ENCODE peak calls at places on chromosomes 5 and 9, in ten cellular contexts. Y is right lobe of liver, T is heart left ventricle, S is HepG2, E is uterus, Q is HCT116, N is stomach, W is body of pancreas, V is K562, R is tibial nerve. D is an unnamed sample.

GRCh38 chr9:116456490-116457088 is 230.5 kb upstream of the TRIM32 start:
- DNase-seq in Y (no peak), T (no peak), S (no peak), E (no peak), Q (no peak), N (no peak), W (no peak), V (no peak), R (no peak), D (no peak)

GRCh38 chr9:77161966-77162365 is 15.4 kb upstream of the VPS13A start:
- DNase-seq in Y (no peak), T (no peak), S (no peak), E (no peak), Q (no peak), N (no peak), W (no peak), V (no peak), R (no peak), D (no peak)

GRCh38 chr5:177023247-177023703 is 779 bp downstream of the ZNF346 start:
- DNase-seq in Y (no peak), T (no peak), S (peak; percentile 9), E (no peak), Q (no peak), N (no peak), W (no peak), V (peak; percentile 36), R (no peak), D (no peak)

GRCh38 chr5:105702323-105702722 is 1968.4 kb downstream of the EFNA5 start:
- DNase-seq in Y (no peak), T (no peak), S (no peak), E (no peak), Q (no peak), N (no peak), W (no peak), V (no peak), R (no peak), D (no peak)

GRCh38 chr9:96888591-96888990 is 34.3 kb upstream of the ZNF782 start:
- DNase-seq in Y (no peak), T (no peak), S (no peak), E (no peak), Q (no peak), N (no peak), W (no peak), V (no peak), R (no peak), D (no peak)

GRCh38 chr9:102518324-102518723 is 476.8 kb upstream of the CYLC2 start:
- DNase-seq in Y (peak; percentile 48), T (no peak), S (no peak), E (no peak), Q (no peak), N (peak; percentile 61), W (peak; percentile 59), V (no peak), R (no peak), D (no peak)

GRCh38 chr5:173884402-173885053 is 3.6 kb upstream of the CPEB4 start:
- DNase-seq in Y (no peak), T (no peak), S (no peak), E (no peak), Q (no peak), N (peak; percentile 71), W (no peak), V (peak; percentile 72), R (no peak), D (no peak)

GRCh38 chr5:154740483-154740882 is 14.7 kb upstream of the LARP1 start:
- DNase-seq in Y (peak; percentile 87), T (peak; percentile 43), S (no peak), E (peak; percentile 32), Q (no peak), N (peak; percentile 70), W (peak; percentile 59), V (no peak), R (no peak), D (peak; percentile 60)

DNA sequence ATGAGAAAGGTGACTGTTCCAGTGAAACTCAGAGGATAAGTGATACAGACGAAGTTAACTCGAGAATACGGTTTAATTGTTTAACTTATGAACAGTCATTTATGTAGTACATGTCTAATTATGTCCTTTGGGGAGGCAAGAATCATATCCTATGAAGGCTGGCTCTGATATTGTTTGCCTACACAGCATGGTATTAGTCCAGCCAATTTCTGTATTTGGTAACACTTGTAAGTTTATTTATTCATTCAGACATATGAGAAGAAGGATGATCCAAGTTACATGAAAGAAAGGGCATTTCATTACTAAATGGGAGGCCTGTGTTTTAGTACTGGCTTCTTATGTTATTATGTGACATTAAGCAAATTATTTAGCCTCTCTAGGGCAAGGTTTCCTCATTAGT is 199.7 kb downstream of the NNT start:
- DNase-seq in Y (no peak), T (no peak), S (no peak), E (no peak), Q (no peak), N (no peak), W (no peak), V (no peak), R (no peak), D (no peak)
- H3K27ac ChIP-seq in Y (no peak overlapping the region), T (no peak overlapping the region), S (no peak overlapping the region), E (no peak overlapping the region), Q (no peak overlapping the region), N (no peak overlapping the region), W (no peak overlapping the region), V (no peak overlapping the region), R (no peak overlapping the region), D (no peak overlapping the region)

GRCh38 chr5:143403357-143403606 is 204 bp downstream of the NR3C1 start:
- DNase-seq in Y (no peak), T (no peak), S (no peak), E (no peak), Q (no peak), N (no peak), W (no peak), V (no peak), R (no peak), D (no peak)

GRCh38 chr5:143405063-143405746 is 1.7 kb upstream of the NR3C1 start:
- DNase-seq in Y (peak; percentile 91), T (peak; percentile 91), S (peak; percentile 59), E (peak; percentile 82), Q (no peak), N (peak; percentile 84), W (peak; percentile 84), V (peak; percentile 67), R (peak; percentile 76), D (peak; percentile 96)

GRCh38 chr5:143405747-143406098 is 2.2 kb upstream of the NR3C1 start:
- DNase-seq in Y (no peak), T (no peak), S (no peak), E (no peak), Q (no peak), N (no peak), W (no peak), V (no peak), R (no peak), D (no peak)

GRCh38 chr5:143403607-143404415 is at the start of gene NR3C1:
- DNase-seq in Y (peak; percentile 93), T (peak; percentile 90), S (peak; percentile 58), E (peak; percentile 76), Q (no peak), N (peak; percentile 88), W (peak; percentile 87), V (peak; percentile 83), R (peak; percentile 66), D (peak; percentile 88)

DNA sequence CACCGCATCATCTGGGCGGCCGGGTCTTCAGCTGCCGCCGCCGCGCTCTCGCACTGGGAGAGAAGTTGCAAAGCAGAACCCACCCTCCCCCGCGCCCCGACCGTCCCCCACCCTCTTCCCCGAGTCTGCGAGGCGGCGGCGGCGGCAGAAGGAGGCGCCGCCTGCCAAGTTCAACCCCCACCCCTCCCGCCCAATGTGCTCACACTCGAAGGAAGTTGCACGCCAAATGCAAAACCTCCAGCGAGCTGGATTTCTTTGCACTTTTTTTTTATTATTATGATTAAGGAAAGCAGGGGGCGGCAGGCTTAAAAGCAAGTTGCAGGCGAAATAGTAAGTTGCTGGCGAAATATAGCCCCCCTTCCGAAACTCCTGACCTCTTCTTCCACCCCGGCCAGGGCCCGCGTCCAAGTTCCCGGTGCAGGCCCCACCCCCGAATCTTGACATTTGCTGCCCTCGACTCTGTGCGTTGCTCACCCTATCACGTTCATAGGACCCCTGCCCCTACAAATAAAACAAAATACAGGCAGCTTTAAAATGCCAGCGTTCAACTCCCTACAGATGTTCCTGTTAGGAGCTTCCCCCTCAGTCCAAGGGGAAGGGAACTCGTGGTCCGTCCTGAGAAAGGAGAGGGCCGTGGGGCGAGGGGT is 1.1 kb upstream of the NR3C1 start:
- DNase-seq in Y (peak; percentile 87), T (peak; percentile 87), S (peak; percentile 28), E (peak; percentile 74), Q (no peak), N (peak; percentile 75), W (peak; percentile 85), V (peak; percentile 77), R (peak; percentile 83), D (peak; percentile 86)
- TF ChIP-seq POLR2A in Y (no peak), T (no peak), S (no peak), E (no peak), Q (no peak), N (no peak), W (no peak), V (no peak), R (no peak), D (no peak)

GRCh38 chr9:126532951-126533910 is 80.5 kb upstream of the LMX1B start:
- DNase-seq in Y (no peak), T (no peak), S (no peak), E (no peak), Q (no peak), N (no peak), W (no peak), V (no peak), R (no peak), D (no peak)

GRCh38 chr9:126532489-126532888 is 81.2 kb upstream of the LMX1B start:
- DNase-seq in Y (no peak), T (no peak), S (no peak), E (no peak), Q (no peak), N (no peak), W (no peak), V (no peak), R (no peak), D (no peak)

GRCh38 chr9:126531591-126531990 is 82.1 kb upstream of the LMX1B start:
- DNase-seq in Y (no peak), T (no peak), S (no peak), E (no peak), Q (no peak), N (no peak), W (no peak), V (no peak), R (no peak), D (no peak)

GRCh38 chr9:126531035-126531571 is 82.6 kb upstream of the LMX1B start:
- DNase-seq in Y (no peak), T (no peak), S (no peak), E (no peak), Q (no peak), N (no peak), W (no peak), V (no peak), R (no peak), D (no peak)

GRCh38 chr9:126532019-126532462 is 81.7 kb upstream of the LMX1B start:
- DNase-seq in Y (no peak), T (peak; percentile 56), S (no peak), E (no peak), Q (no peak), N (no peak), W (no peak), V (no peak), R (no peak), D (peak; percentile 53)
- H3K27me3 ChIP-seq in Y (no peaks in the 10 kb centered on the region), T (no peaks in the 10 kb centered on the region), S (no peaks in the 10 kb centered on the region), E (peaks cover 5% of the 10 kb centered on the region), Q (no peaks in the 10 kb centered on the region), N (peaks cover 8% of the 10 kb centered on the region), W (no peaks in the 10 kb centered on the region), V (peaks cover 79% of the 10 kb centered on the region), R (peaks cover 35% of the 10 kb centered on the region), D (no peaks in the 10 kb centered on the region)

GRCh38 chr9:130175355-130175754 is 3.2 kb downstream of the NCS1 start:
- DNase-seq in Y (no peak), T (no peak), S (no peak), E (no peak), Q (no peak), N (no peak), W (no peak), V (no peak), R (no peak), D (no peak)

GRCh38 chr9:130176760-130177159 is 4.6 kb downstream of the NCS1 start:
- DNase-seq in Y (no peak), T (no peak), S (no peak), E (no peak), Q (no peak), N (no peak), W (no peak), V (no peak), R (no peak), D (no peak)

GRCh38 chr9:130174025-130174424 is 1.8 kb downstream of the NCS1 start:
- DNase-seq in Y (no peak), T (no peak), S (no peak), E (no peak), Q (no peak), N (no peak), W (no peak), V (no peak), R (no peak), D (no peak)

GRCh38 chr9:130173462-130173876 is 1.3 kb downstream of the NCS1 start:
- DNase-seq in Y (no peak), T (no peak), S (no peak), E (no peak), Q (no peak), N (no peak), W (no peak), V (no peak), R (no peak), D (no peak)

GRCh38 chr9:130174920-130175321 is 2.7 kb downstream of the NCS1 start:
- DNase-seq in Y (no peak), T (no peak), S (no peak), E (peak; percentile 83), Q (no peak), N (no peak), W (no peak), V (no peak), R (no peak), D (no peak)
- H3K27ac ChIP-seq in Y (no peak overlapping the region), T (no peak overlapping the region), S (no peak overlapping the region), E (peak overlapping the region; percentile 81), Q (no peak overlapping the region), N (peak overlapping the region; percentile 56), W (no peak overlapping the region), V (no peak overlapping the region), R (no peak overlapping the region), D (no peak overlapping the region)

D was measured in upper lobe of left lung.